ENCODE peak calls at places on chromosome 18, in eight cellular contexts. O is left lung; Q is PC-9; F is erythroblast; H is OCI-LY7; Y is stimulated activated naive CD8-positive, alpha-beta T cell treated with anti-CD3 and anti-CD28 coated beads, Interleukin-15, Interleukin-2, amounts not matched to agents 100 U/mL and 50 U/mL, for 24 hours; N is stimulated activated CD4-positive, alpha-beta T cell treated with anti-CD3 and anti-CD28 coated beads, Interleukin-12 subunit alpha, Interleukin-12 subunit beta, amount 100 ng/mL, for 48 hours; G is hepatocyte. V is an unnamed sample.

GRCh38 chr18:321839-322467 is 54.1 kb upstream of the THOC1 start:
- DNase-seq in H (no peak), F (no peak), O (no peak), Y (no peak), N (no peak), Q (no peak), G (no peak), V (no peak)

GRCh38 chr18:25144835-25145234 is 207.1 kb downstream of the ZNF521 start:
- DNase-seq in O (no peak), Q (no peak), N (no peak), H (no peak), G (no peak), Y (no peak), F (no peak), V (no peak)

GRCh38 chr18:7601249-7601620 is 34.1 kb downstream of the PTPRM start:
- DNase-seq in Q (no peak), N (no peak), G (no peak), F (no peak), H (no peak), O (no peak), Y (no peak), V (no peak)

GRCh38 chr18:50849448-50849847 is 29.5 kb upstream of the ME2 start:
- DNase-seq in G (no peak), Y (no peak), O (no peak), H (no peak), Q (no peak), N (no peak), F (no peak), V (no peak)

GRCh38 chr18:21914739-21915319 is 174.2 kb downstream of the MIB1 start:
- DNase-seq in Q (peak), H (peak), O (no peak), G (peak), N (no peak), F (peak), Y (no peak), V (peak)

GRCh38 chr18:65435529-65435928 is 315.3 kb upstream of the CDH7 start:
- DNase-seq in F (no peak), N (no peak), O (no peak), Q (no peak), G (no peak), H (no peak), Y (no peak), V (no peak)

GRCh38 chr18:42271656-42272355 is 316.8 kb downstream of the PIK3C3 start:
- DNase-seq in H (no peak), F (no peak), G (no peak), N (no peak), Q (no peak), O (no peak), Y (no peak), V (no peak)

GRCh38 chr18:80223581-80224148 is 23.6 kb downstream of the PARD6G start:
- DNase-seq in G (no peak), N (no peak), H (no peak), F (no peak), Q (no peak), Y (no peak), O (no peak), V (peak)

GRCh38 chr18:26397019-26397418 is 151.3 kb downstream of the KCTD1 start:
- DNase-seq in Y (no peak), H (no peak), F (no peak), Q (no peak), G (no peak), O (no peak), N (no peak), V (no peak)

GRCh38 chr18:49524951-49525350 is 36.9 kb upstream of the LIPG start:
- DNase-seq in O (no peak), N (no peak), Y (no peak), F (no peak), Q (no peak), H (no peak), G (no peak), V (no peak)

GRCh38 chr18:47997338-47997780 is 66.9 kb upstream of the SMAD2 start:
- DNase-seq in G (no peak), F (peak), Q (peak), N (peak), O (no peak), H (peak), Y (peak), V (no peak)

GRCh38 chr18:6270791-6271216 is 143.9 kb downstream of the L3MBTL4 start:
- DNase-seq in Q (no peak), F (no peak), Y (no peak), O (no peak), G (no peak), H (no peak), N (no peak), V (no peak)

GRCh38 chr18:12432881-12433280 is 25.2 kb downstream of the PRELID3A start:
- DNase-seq in N (no peak), F (no peak), H (no peak), Y (no peak), Q (no peak), G (no peak), O (peak), V (no peak)

GRCh38 chr18:58394046-58394445 is 234.8 kb downstream of the ALPK2 start:
- DNase-seq in N (no peak), Q (no peak), G (no peak), F (no peak), Y (no peak), O (no peak), H (no peak), V (no peak)

GRCh38 chr18:68445668-68446426 is 269.1 kb downstream of the TMX3 start:
- DNase-seq in N (no peak), Q (no peak), Y (no peak), F (no peak), O (no peak), H (no peak), G (no peak), V (no peak)

GRCh38 chr18:48996041-48996440 is 45.3 kb upstream of the SMAD7 start:
- DNase-seq in G (no peak), N (no peak), O (peak), F (no peak), H (no peak), Q (no peak), Y (no peak), V (no peak)

GRCh38 chr18:13006731-13007550 is 15.8 kb downstream of the CEP192 start:
- DNase-seq in O (no peak), N (no peak), Y (no peak), G (no peak), F (no peak), Q (no peak), H (no peak), V (no peak)

GRCh38 chr18:7755753-7756475 is 188.8 kb downstream of the PTPRM start:
- DNase-seq in O (no peak), Y (no peak), N (no peak), Q (no peak), F (no peak), H (no peak), G (peak), V (no peak)

GRCh38 chr18:25230658-25231326 is 121.2 kb downstream of the ZNF521 start:
- DNase-seq in Q (no peak), Y (no peak), G (peak), N (no peak), F (no peak), H (no peak), O (no peak), V (peak)

GRCh38 chr18:36912887-36913286 is 84.0 kb downstream of the KIAA1328 start:
- DNase-seq in Q (no peak), G (no peak), O (no peak), F (no peak), N (no peak), H (no peak), Y (no peak), V (no peak)

GRCh38 chr18:14074187-14074586 is 58.0 kb downstream of the ZNF519 start:
- DNase-seq in N (no peak), G (no peak), Y (no peak), H (peak), Q (no peak), F (peak), O (no peak), V (no peak)

GRCh38 chr18:55856191-55856590 is 268.2 kb upstream of the TCF4 start:
- DNase-seq in N (no peak), F (no peak), G (peak), O (no peak), Q (peak), Y (no peak), H (no peak), V (no peak)

GRCh38 chr18:36658611-36659010 is 170.2 kb downstream of the TPGS2 start:
- DNase-seq in G (no peak), N (no peak), Y (no peak), F (no peak), H (no peak), O (no peak), Q (no peak), V (no peak)

GRCh38 chr18:79077181-79077580 is 8.0 kb downstream of the ATP9B start:
- DNase-seq in G (no peak), H (no peak), O (no peak), N (no peak), Q (no peak), Y (no peak), F (no peak), V (no peak)